ENCODE peak calls at places on chromosomes 4 and X, in eight cellular contexts. One of them, this sample, is unnamed.

GRCh38 chrX:30593435-30594200 is 16.1 kb upstream of the TASL start:
- DNase-seq in osteocyte: no peak
- DNase-seq in astrocyte: no peak
- DNase-seq in DND-41: no peak
- DNase-seq in dorsolateral prefrontal cortex: no peak
- DNase-seq in tibial nerve: no peak
- DNase-seq in SK-N-SH: no peak
- DNase-seq in GM12878: no peak
- DNase-seq in this sample: peak

GRCh38 chrX:70508296-70508911 is 63.8 kb downstream of the DLG3 start:
- DNase-seq in osteocyte: no peak
- DNase-seq in astrocyte: no peak
- DNase-seq in DND-41: no peak
- DNase-seq in dorsolateral prefrontal cortex: no peak
- DNase-seq in tibial nerve: no peak
- DNase-seq in SK-N-SH: no peak
- DNase-seq in GM12878: no peak
- DNase-seq in this sample: peak

GRCh38 chr4:38605794-38606586 is 58.0 kb upstream of the KLF3 start:
- DNase-seq in osteocyte: peak
- DNase-seq in astrocyte: no peak
- DNase-seq in DND-41: no peak
- DNase-seq in dorsolateral prefrontal cortex: no peak
- DNase-seq in tibial nerve: no peak
- DNase-seq in SK-N-SH: no peak
- DNase-seq in GM12878: no peak
- DNase-seq in this sample: no peak

GRCh38 chr4:170388255-170388654 is 298.5 kb upstream of the AADAT start:
- DNase-seq in osteocyte: no peak
- DNase-seq in astrocyte: peak
- DNase-seq in DND-41: no peak
- DNase-seq in dorsolateral prefrontal cortex: no peak
- DNase-seq in tibial nerve: no peak
- DNase-seq in SK-N-SH: no peak
- DNase-seq in GM12878: no peak
- DNase-seq in this sample: no peak

GRCh38 chr4:169098054-169098896 is 88.2 kb upstream of the CBR4 start:
- DNase-seq in osteocyte: no peak
- DNase-seq in astrocyte: peak
- DNase-seq in DND-41: no peak
- DNase-seq in dorsolateral prefrontal cortex: no peak
- DNase-seq in tibial nerve: no peak
- DNase-seq in SK-N-SH: no peak
- DNase-seq in GM12878: peak
- DNase-seq in this sample: no peak

GRCh38 chrX:48890934-48891401 is 6.6 kb downstream of the TIMM17B start:
- DNase-seq in osteocyte: no peak
- DNase-seq in astrocyte: no peak
- DNase-seq in DND-41: no peak
- DNase-seq in dorsolateral prefrontal cortex: no peak
- DNase-seq in tibial nerve: no peak
- DNase-seq in SK-N-SH: peak
- DNase-seq in GM12878: no peak
- DNase-seq in this sample: peak

GRCh38 chr4:96652821-96653220 is 812.9 kb downstream of the PDHA2 start:
- DNase-seq in osteocyte: no peak
- DNase-seq in astrocyte: no peak
- DNase-seq in DND-41: no peak
- DNase-seq in dorsolateral prefrontal cortex: no peak
- DNase-seq in tibial nerve: no peak
- DNase-seq in SK-N-SH: no peak
- DNase-seq in GM12878: no peak
- DNase-seq in this sample: no peak

GRCh38 chr4:8547912-8548730 is 32.1 kb upstream of the GPR78 start:
- DNase-seq in osteocyte: no peak
- DNase-seq in astrocyte: no peak
- DNase-seq in DND-41: no peak
- DNase-seq in dorsolateral prefrontal cortex: no peak
- DNase-seq in tibial nerve: no peak
- DNase-seq in SK-N-SH: peak
- DNase-seq in GM12878: no peak
- DNase-seq in this sample: no peak

GRCh38 chrX:107831071-107831470 is 5.4 kb downstream of the MID2 start:
- DNase-seq in osteocyte: no peak
- DNase-seq in astrocyte: no peak
- DNase-seq in DND-41: no peak
- DNase-seq in dorsolateral prefrontal cortex: no peak
- DNase-seq in tibial nerve: no peak
- DNase-seq in SK-N-SH: no peak
- DNase-seq in GM12878: no peak
- DNase-seq in this sample: no peak

GRCh38 chr4:15757084-15757483 is 21.0 kb upstream of the CD38 start:
- DNase-seq in osteocyte: no peak
- DNase-seq in astrocyte: no peak
- DNase-seq in DND-41: peak
- DNase-seq in dorsolateral prefrontal cortex: no peak
- DNase-seq in tibial nerve: no peak
- DNase-seq in SK-N-SH: no peak
- DNase-seq in GM12878: no peak
- DNase-seq in this sample: no peak

GRCh38 chrX:20265726-20266681 is 705 bp downstream of the RPS6KA3 start:
- DNase-seq in osteocyte: no peak
- DNase-seq in astrocyte: no peak
- DNase-seq in DND-41: peak
- DNase-seq in dorsolateral prefrontal cortex: no peak
- DNase-seq in tibial nerve: peak
- DNase-seq in SK-N-SH: peak
- DNase-seq in GM12878: no peak
- DNase-seq in this sample: peak

GRCh38 chr4:94175553-94176260 is 32.0 kb upstream of the SMARCAD1 start:
- DNase-seq in osteocyte: no peak
- DNase-seq in astrocyte: no peak
- DNase-seq in DND-41: no peak
- DNase-seq in dorsolateral prefrontal cortex: no peak
- DNase-seq in tibial nerve: no peak
- DNase-seq in SK-N-SH: peak
- DNase-seq in GM12878: no peak
- DNase-seq in this sample: no peak

GRCh38 chr4:7206856-7207567 is 14.7 kb downstream of the SORCS2 start:
- DNase-seq in osteocyte: peak
- DNase-seq in astrocyte: peak
- DNase-seq in DND-41: no peak
- DNase-seq in dorsolateral prefrontal cortex: peak
- DNase-seq in tibial nerve: peak
- DNase-seq in SK-N-SH: peak
- DNase-seq in GM12878: no peak
- DNase-seq in this sample: no peak

GRCh38 chrX:68868316-68868715 is 39.5 kb downstream of the EFNB1 start:
- DNase-seq in osteocyte: no peak
- DNase-seq in astrocyte: peak
- DNase-seq in DND-41: no peak
- DNase-seq in dorsolateral prefrontal cortex: no peak
- DNase-seq in tibial nerve: no peak
- DNase-seq in SK-N-SH: no peak
- DNase-seq in GM12878: no peak
- DNase-seq in this sample: no peak

GRCh38 chrX:13078739-13079444 is 34.5 kb upstream of the FAM9C start:
- DNase-seq in osteocyte: peak
- DNase-seq in astrocyte: peak
- DNase-seq in DND-41: no peak
- DNase-seq in dorsolateral prefrontal cortex: no peak
- DNase-seq in tibial nerve: peak
- DNase-seq in SK-N-SH: no peak
- DNase-seq in GM12878: no peak
- DNase-seq in this sample: no peak

GRCh38 chrX:25028726-25029125 is 13.0 kb upstream of the ARX start:
- DNase-seq in osteocyte: no peak
- DNase-seq in astrocyte: peak
- DNase-seq in DND-41: no peak
- DNase-seq in dorsolateral prefrontal cortex: no peak
- DNase-seq in tibial nerve: no peak
- DNase-seq in SK-N-SH: no peak
- DNase-seq in GM12878: no peak
- DNase-seq in this sample: no peak

GRCh38 chrX:52217494-52218160 is 32.9 kb downstream of the MAGED4 start:
- DNase-seq in osteocyte: no peak
- DNase-seq in astrocyte: no peak
- DNase-seq in DND-41: no peak
- DNase-seq in dorsolateral prefrontal cortex: no peak
- DNase-seq in tibial nerve: no peak
- DNase-seq in SK-N-SH: no peak
- DNase-seq in GM12878: no peak
- DNase-seq in this sample: no peak

GRCh38 chrX:10015711-10016515 is 48.8 kb downstream of the CLDN34 start:
- DNase-seq in osteocyte: no peak
- DNase-seq in astrocyte: no peak
- DNase-seq in DND-41: peak
- DNase-seq in dorsolateral prefrontal cortex: no peak
- DNase-seq in tibial nerve: no peak
- DNase-seq in SK-N-SH: peak
- DNase-seq in GM12878: no peak
- DNase-seq in this sample: peak

GRCh38 chrX:19981987-19982386 is 8.9 kb downstream of the BCLAF3 start:
- DNase-seq in osteocyte: peak
- DNase-seq in astrocyte: no peak
- DNase-seq in DND-41: no peak
- DNase-seq in dorsolateral prefrontal cortex: no peak
- DNase-seq in tibial nerve: no peak
- DNase-seq in SK-N-SH: no peak
- DNase-seq in GM12878: no peak
- DNase-seq in this sample: no peak

DNA sequence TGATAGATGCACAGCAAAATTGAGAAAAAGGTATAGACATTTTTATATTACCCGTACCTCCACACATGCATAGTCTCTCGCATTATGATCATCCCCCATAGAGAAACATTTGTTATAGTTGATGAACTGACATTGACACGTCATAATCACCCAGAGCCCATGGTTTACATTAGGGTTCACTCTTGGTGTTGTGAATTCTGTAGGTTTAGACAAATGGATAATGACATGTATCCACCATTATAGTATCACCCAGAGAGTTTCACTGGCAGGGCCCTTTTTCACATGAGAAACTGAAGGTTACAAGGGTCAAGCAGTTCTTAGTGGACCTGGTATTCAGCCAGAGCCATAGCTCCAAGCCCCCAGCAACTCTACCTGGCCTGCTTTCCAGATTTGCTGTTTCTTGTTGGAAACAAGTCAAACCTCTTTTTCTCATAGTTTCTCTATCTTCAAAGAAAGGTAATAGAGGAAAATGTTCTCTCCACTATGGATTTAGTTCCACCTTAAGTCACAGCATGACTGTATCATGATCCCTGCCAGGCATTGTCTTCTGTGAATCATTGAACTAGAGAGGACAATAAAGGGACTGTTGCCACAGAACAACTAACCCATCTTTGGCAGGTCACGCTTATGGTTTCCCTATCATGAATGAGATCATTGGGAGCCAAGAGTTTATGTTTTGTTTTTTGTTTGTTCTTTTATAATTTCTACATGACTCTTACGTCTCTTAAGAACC is 64.0 kb downstream of the HHIP start:
- DNase-seq in osteocyte: no peak
- DNase-seq in astrocyte: peak
- DNase-seq in DND-41: no peak
- DNase-seq in dorsolateral prefrontal cortex: peak
- DNase-seq in tibial nerve: peak
- DNase-seq in SK-N-SH: no peak
- DNase-seq in GM12878: no peak
- DNase-seq in this sample: no peak
- TF ChIP-seq CTCF in osteocyte: no peak
- TF ChIP-seq CTCF in astrocyte: no peak
- TF ChIP-seq CTCF in DND-41: no peak
- TF ChIP-seq CTCF in dorsolateral prefrontal cortex: no peak
- TF ChIP-seq CTCF in tibial nerve: no peak
- TF ChIP-seq CTCF in SK-N-SH: no peak
- TF ChIP-seq CTCF in GM12878: no peak
- TF ChIP-seq CTCF in this sample: no peak

GRCh38 chr4:26583865-26584652 is at the start of gene TBC1D19:
- DNase-seq in osteocyte: peak
- DNase-seq in astrocyte: peak
- DNase-seq in DND-41: peak
- DNase-seq in dorsolateral prefrontal cortex: peak
- DNase-seq in tibial nerve: peak
- DNase-seq in SK-N-SH: peak
- DNase-seq in GM12878: peak
- DNase-seq in this sample: peak
- TF ChIP-seq CTCF in osteocyte: no peak
- TF ChIP-seq CTCF in astrocyte: no peak
- TF ChIP-seq CTCF in DND-41: peak
- TF ChIP-seq CTCF in dorsolateral prefrontal cortex: peak
- TF ChIP-seq CTCF in tibial nerve: no peak
- TF ChIP-seq CTCF in SK-N-SH: peak
- TF ChIP-seq CTCF in GM12878: no peak
- TF ChIP-seq CTCF in this sample: no peak

DNA sequence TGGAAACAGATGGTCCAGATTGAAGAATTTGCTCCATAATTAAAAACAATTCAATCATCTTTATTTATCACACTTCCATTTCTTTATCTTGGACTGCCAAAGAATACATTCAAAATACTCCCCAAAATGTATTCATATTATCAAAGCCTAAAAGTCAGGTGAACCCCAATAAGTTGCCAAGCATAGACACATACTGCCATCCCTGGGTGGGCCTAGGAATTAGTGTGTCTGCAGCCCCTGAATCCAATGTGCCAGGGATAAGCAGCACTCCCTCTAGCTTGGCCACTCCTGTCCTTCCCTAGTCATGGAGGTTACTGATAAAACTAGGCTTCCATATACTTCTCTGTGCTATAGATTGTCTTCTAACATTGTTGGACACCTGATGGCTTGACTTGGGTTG is 199.9 kb downstream of the TENM3 start:
- DNase-seq in osteocyte: no peak
- DNase-seq in astrocyte: no peak
- DNase-seq in DND-41: no peak
- DNase-seq in dorsolateral prefrontal cortex: no peak
- DNase-seq in tibial nerve: no peak
- DNase-seq in SK-N-SH: no peak
- DNase-seq in GM12878: no peak
- DNase-seq in this sample: no peak
- TF ChIP-seq CTCF in osteocyte: no peak
- TF ChIP-seq CTCF in astrocyte: no peak
- TF ChIP-seq CTCF in DND-41: no peak
- TF ChIP-seq CTCF in dorsolateral prefrontal cortex: no peak
- TF ChIP-seq CTCF in tibial nerve: no peak
- TF ChIP-seq CTCF in SK-N-SH: peak
- TF ChIP-seq CTCF in GM12878: no peak
- TF ChIP-seq CTCF in this sample: no peak

DNA sequence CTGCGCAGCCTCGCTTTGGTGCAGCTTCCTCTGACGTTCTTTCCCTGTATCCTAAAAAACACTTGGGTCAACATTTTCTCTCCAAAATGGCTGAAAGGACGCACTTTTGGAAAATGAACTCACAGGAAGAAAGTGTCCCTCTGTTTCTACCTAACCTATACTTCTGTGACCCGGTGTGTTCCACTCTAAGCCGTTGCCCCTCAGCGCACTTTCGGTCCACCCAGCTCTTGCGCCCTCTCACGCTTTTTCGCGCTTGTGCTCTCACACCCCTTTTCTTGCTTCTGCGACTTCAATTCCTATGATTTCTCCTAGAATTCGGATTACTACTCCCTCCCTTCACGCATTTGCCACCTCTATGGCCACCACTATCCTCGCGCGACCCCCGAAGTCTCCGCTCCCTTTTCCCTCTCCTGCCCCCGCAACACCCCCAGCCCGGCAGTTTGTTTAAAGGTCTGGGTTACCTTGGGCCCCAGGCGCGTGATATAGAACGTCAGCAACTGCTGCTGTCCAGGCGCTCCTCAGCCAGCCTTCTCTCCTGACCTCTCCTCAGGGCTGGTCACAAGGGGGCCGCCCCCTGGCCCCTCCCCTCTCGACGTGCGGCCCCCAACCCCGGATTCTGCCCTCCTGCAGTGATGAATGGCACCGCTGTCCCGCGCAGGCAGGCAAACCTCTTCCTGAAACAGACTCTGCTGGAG is at the start of gene USP51:
- DNase-seq in osteocyte: no peak
- DNase-seq in astrocyte: no peak
- DNase-seq in DND-41: peak
- DNase-seq in dorsolateral prefrontal cortex: peak
- DNase-seq in tibial nerve: peak
- DNase-seq in SK-N-SH: peak
- DNase-seq in GM12878: peak
- DNase-seq in this sample: peak
- TF ChIP-seq CTCF in osteocyte: peak
- TF ChIP-seq CTCF in astrocyte: no peak
- TF ChIP-seq CTCF in DND-41: peak
- TF ChIP-seq CTCF in dorsolateral prefrontal cortex: peak
- TF ChIP-seq CTCF in tibial nerve: no peak
- TF ChIP-seq CTCF in SK-N-SH: peak
- TF ChIP-seq CTCF in GM12878: no peak
- TF ChIP-seq CTCF in this sample: no peak

This sample was measured in activated CD8-positive, alpha-beta T cell treated with anti-CD3 and anti-CD28 coated beads for 36 hours.